ENCODE peak calls at places on chromosomes 11 and 22, in eight cellular contexts. Q is NCI-H1417 treated with DMSO at 0.1 percent for 48 hours; H is NCI-H774; K is effector memory CD4-positive, alpha-beta T cell; I is stimulated activated CD4-positive, alpha-beta T cell treated with anti-CD3 and anti-CD28 coated beads, Interleukin-4, amount 100 ng/mL, for 48 hours; A is fibroblast of lung; V is T-cell; B is AG10803. Y is an unnamed sample.

GRCh38 chr11:12598330-12599256 is 75.6 kb upstream of the TEAD1 start:
- DNase-seq in A (peak), I (no peak), H (no peak), V (no peak), B (peak), Q (no peak), K (no peak), Y (no peak)

GRCh38 chr22:20998411-20999336 is 3.2 kb downstream of the THAP7 start:
- DNase-seq in A (no peak), H (no peak), B (no peak), K (no peak), V (no peak), Q (no peak), I (no peak), Y (no peak)

GRCh38 chr11:69196322-69197169 is 40.8 kb downstream of the SMIM38 start:
- DNase-seq in V (no peak), A (no peak), I (no peak), B (no peak), K (no peak), H (no peak), Q (no peak), Y (no peak)

GRCh38 chr11:47393163-47394049 is 15.0 kb upstream of the SLC39A13 start:
- DNase-seq in V (no peak), A (peak), K (no peak), H (no peak), I (no peak), Q (no peak), B (peak), Y (no peak)

GRCh38 chr11:117816151-117816741 is 8.3 kb downstream of the FXYD2 start:
- DNase-seq in A (peak), I (no peak), B (peak), V (no peak), K (no peak), Q (no peak), H (no peak), Y (no peak)

GRCh38 chr11:3866206-3866605 is 10.7 kb downstream of the STIM1 start:
- DNase-seq in A (no peak), K (no peak), I (no peak), V (no peak), B (peak), Q (no peak), H (no peak), Y (no peak)

GRCh38 chr11:86182976-86183584 is 61.5 kb upstream of the EED start:
- DNase-seq in H (no peak), K (peak), I (peak), B (no peak), Q (no peak), V (peak), A (no peak), Y (peak)

GRCh38 chr22:37533995-37534394 is 14.8 kb upstream of the CARD10 start:
- DNase-seq in V (no peak), B (peak), H (peak), K (no peak), I (no peak), A (peak), Q (no peak), Y (no peak)

GRCh38 chr11:97290444-97291041 is 900.7 kb downstream of the JRKL start:
- DNase-seq in I (no peak), Q (no peak), A (no peak), K (no peak), V (no peak), H (no peak), B (no peak), Y (no peak)

GRCh38 chr11:128503231-128503991 is 83.9 kb downstream of the ETS1 start:
- DNase-seq in Q (no peak), I (no peak), B (peak), A (peak), K (no peak), H (no peak), V (peak), Y (peak)

GRCh38 chr11:4697583-4697982 is at the start of gene OR51E2:
- DNase-seq in B (peak), Q (no peak), A (no peak), V (no peak), I (no peak), K (no peak), H (no peak), Y (no peak)

GRCh38 chr11:35800970-35801953 is 138.7 kb downstream of the TRIM44 start:
- DNase-seq in K (no peak), V (no peak), B (no peak), I (no peak), H (no peak), Q (no peak), A (no peak), Y (no peak)

GRCh38 chr22:19876941-19877625 is 22.4 kb upstream of the GNB1L start:
- DNase-seq in V (no peak), K (no peak), H (no peak), Q (no peak), I (no peak), A (no peak), B (no peak), Y (no peak)

GRCh38 chr11:126628450-126628789 is 272.9 kb downstream of the ST3GAL4 start:
- DNase-seq in B (no peak), Q (no peak), I (no peak), V (no peak), A (no peak), H (no peak), K (no peak), Y (no peak)

GRCh38 chr11:64176751-64177150 is 9.2 kb upstream of the STIP1 start:
- DNase-seq in V (no peak), A (no peak), K (no peak), Q (no peak), B (no peak), I (no peak), H (no peak), Y (no peak)